ENCODE peak calls at places on chromosomes 1 and 21, in nine cellular contexts. Z, W, V, O, T, H, R, B and X are unnamed samples.

GRCh38 chr1:211336161-211336560 is 9.5 kb downstream of the TRAF5 start:
- DNase-seq in Z (no peak), W (no peak), V (no peak), O (no peak), T (no peak), H (no peak), R (peak; percentile 65), B (no peak), X (no peak)

GRCh38 chr21:32813265-32813903 is 41.8 kb upstream of the PAXBP1 start:
- DNase-seq in Z (no peak), W (no peak), V (no peak), O (no peak), T (no peak), H (no peak), R (no peak), B (no peak), X (no peak)

GRCh38 chr1:191608367-191608766 is 549.9 kb upstream of the RGS18 start:
- DNase-seq in Z (no peak), W (peak; percentile 82), V (no peak), O (no peak), T (no peak), H (peak; percentile 42), R (no peak), B (no peak), X (no peak)

GRCh38 chr1:45355683-45356082 is 15.4 kb upstream of the MUTYH start:
- DNase-seq in Z (no peak), W (no peak), V (no peak), O (no peak), T (no peak), H (no peak), R (no peak), B (no peak), X (no peak)

GRCh38 chr1:175000697-175001187 is 995 bp downstream of the CACYBP start:
- DNase-seq in Z (no peak), W (no peak), V (no peak), O (no peak), T (no peak), H (no peak), R (no peak), B (no peak), X (no peak)

GRCh38 chr1:30933874-30934252 is 25.3 kb upstream of the SDC3 start:
- DNase-seq in Z (no peak), W (no peak), V (no peak), O (no peak), T (no peak), H (no peak), R (no peak), B (no peak), X (no peak)

GRCh38 chr1:197521118-197521739 is 253.2 kb downstream of the CRB1 start:
- DNase-seq in Z (no peak), W (no peak), V (peak; percentile 17), O (no peak), T (peak; percentile 13), H (no peak), R (no peak), B (no peak), X (peak; percentile 15)

GRCh38 chr1:234771642-234772344 is 161.8 kb upstream of the IRF2BP2 start:
- DNase-seq in Z (peak; percentile 49), W (no peak), V (no peak), O (no peak), T (no peak), H (no peak), R (no peak), B (no peak), X (no peak)

GRCh38 chr1:100670083-100670482 is 49.5 kb upstream of the VCAM1 start:
- DNase-seq in Z (no peak), W (no peak), V (no peak), O (no peak), T (no peak), H (no peak), R (no peak), B (no peak), X (no peak)

GRCh38 chr1:13809461-13810159 is 109.6 kb downstream of the PRDM2 start:
- DNase-seq in Z (no peak), W (no peak), V (no peak), O (no peak), T (no peak), H (no peak), R (no peak), B (no peak), X (no peak)

GRCh38 chr1:41870076-41870562 is 48.6 kb downstream of the HIVEP3 start:
- DNase-seq in Z (no peak), W (no peak), V (no peak), O (no peak), T (no peak), H (no peak), R (no peak), B (no peak), X (no peak)

DNA sequence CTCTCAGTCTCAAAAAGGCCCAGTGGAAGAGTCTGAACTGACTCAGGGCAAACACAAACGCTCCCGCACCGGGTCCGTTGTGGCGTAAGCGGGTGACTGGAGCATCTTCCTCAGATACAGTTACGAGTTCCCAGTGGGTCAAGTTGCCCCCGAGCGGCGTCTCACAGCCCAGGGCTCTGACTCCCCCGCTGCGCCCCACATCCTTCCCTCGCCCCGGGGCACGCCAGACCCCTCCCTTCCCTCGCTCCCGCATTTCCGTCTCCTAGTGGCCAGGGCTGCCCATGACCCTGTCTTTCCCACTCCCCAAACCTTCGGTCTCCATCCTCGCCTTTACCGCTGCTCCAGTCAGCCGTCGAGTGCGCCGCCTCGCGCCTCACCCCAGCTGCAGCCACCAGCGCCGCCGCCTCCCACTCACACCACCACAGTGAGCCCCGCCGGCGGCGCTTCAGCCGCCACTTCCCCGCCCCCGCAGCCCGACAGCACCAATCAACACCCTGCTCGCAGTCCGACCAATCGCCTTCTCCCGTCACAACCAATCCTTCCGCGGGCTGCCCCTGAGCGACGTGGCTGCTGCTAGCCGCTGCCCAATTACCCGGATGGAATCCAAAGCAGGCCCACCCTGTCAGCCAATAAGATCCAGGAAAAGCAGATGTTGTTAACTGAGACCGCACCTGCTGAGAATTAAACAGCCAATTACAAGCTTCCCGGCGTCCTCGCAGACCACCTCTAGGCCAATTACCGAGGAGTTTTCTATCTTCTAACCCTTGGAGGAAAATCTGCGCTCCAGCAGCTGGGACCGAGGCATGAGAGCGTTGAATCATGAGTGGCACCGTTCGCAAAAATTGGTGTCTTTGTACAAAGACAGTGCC is at the start of gene TDRKH:
- DNase-seq in Z (peak; percentile 91), W (peak; percentile 100), V (peak; percentile 99), O (peak; percentile 95), T (peak; percentile 96), H (peak; percentile 91), R (peak; percentile 98), B (peak; percentile 99), X (peak; percentile 99)
- TF ChIP-seq CTCF in Z (no peak), W (peak; percentile 37), V (peak; percentile 1), O (peak; percentile 76), T (peak; percentile 15), H (peak; percentile 19), R (no peak), B (peak; percentile 26), X (peak; percentile 10)

DNA sequence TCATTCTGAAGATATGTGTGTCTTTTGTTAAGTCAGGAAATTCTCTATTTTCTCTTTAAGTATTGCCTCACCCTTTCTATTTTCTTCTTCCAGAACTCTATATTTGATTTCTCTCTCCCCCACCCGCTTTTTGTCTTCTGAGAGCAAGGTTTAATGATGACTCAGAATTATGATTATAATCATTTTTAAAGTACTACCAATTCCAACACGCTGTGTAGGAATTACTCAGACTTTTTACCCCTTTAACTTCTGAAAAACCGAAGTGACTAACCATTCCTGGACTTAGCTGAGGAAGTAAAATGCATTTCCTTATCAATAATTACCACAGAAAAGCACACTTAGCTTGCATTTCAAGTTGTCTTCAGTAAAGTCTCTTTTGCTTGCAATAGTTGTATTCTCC is 20.8 kb upstream of the SCYL3 start:
- DNase-seq in Z (no peak), W (no peak), V (no peak), O (no peak), T (no peak), H (no peak), R (no peak), B (no peak), X (no peak)
- H3K4me3 ChIP-seq in Z (no peak overlapping the region), W (no peak overlapping the region), V (no peak overlapping the region), O (no peak overlapping the region), T (no peak overlapping the region), H (peak overlapping the region; percentile 31), R (no peak overlapping the region), B (no peak overlapping the region), X (no peak overlapping the region)

DNA sequence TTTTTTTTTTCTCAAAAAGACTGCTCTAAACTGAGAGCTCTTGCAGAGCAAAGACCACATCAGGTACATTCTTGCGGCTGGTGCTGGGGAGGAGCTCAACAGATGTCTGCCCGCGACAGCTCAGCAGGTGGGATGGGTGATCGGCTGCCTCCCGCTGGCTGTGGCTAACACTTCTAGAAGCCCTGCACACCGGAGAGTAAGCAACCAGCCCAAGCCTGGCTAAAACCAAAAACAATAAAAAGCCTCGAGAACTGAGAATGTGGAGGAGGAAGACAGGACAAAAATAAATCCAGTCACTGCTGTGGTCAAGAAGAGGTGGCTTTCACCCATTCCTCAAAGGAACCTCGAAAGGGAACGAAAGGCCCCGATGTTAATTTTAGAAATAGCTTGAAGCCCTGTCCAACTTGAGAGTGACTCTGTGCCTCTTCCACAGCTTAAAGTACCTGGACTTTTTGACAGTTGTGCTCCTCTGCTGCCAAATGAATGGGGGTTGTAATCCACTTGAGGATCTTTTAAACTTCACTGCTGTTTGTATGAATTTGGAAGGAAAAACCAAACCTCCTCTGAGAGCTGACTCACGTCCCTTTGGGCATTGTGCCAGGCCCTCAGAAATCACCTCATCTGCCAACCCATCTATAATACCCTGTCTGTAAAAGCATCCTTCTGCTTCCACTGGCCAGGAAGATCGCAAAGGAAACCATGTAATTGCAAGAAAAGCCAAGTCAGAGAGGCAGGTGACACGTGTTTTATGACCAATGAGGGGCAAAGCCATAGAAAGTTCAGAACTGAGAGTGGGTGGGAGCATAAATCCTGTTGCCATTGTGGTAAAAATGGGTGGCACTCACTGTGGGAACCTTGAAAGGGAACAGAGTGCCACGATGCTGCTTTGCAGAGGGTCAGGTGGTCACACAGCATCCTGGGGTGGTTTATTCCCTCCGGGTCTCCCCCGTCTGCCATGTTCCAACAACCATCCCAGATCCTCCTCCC is 78.5 kb downstream of the KCNN3 start:
- DNase-seq in Z (no peak), W (no peak), V (no peak), O (no peak), T (no peak), H (no peak), R (peak; percentile 55), B (no peak), X (peak; percentile 27)
- TF ChIP-seq CTCF in Z (no peak), W (no peak), V (no peak), O (no peak), T (no peak), H (no peak), R (no peak), B (no peak), X (no peak)

DNA sequence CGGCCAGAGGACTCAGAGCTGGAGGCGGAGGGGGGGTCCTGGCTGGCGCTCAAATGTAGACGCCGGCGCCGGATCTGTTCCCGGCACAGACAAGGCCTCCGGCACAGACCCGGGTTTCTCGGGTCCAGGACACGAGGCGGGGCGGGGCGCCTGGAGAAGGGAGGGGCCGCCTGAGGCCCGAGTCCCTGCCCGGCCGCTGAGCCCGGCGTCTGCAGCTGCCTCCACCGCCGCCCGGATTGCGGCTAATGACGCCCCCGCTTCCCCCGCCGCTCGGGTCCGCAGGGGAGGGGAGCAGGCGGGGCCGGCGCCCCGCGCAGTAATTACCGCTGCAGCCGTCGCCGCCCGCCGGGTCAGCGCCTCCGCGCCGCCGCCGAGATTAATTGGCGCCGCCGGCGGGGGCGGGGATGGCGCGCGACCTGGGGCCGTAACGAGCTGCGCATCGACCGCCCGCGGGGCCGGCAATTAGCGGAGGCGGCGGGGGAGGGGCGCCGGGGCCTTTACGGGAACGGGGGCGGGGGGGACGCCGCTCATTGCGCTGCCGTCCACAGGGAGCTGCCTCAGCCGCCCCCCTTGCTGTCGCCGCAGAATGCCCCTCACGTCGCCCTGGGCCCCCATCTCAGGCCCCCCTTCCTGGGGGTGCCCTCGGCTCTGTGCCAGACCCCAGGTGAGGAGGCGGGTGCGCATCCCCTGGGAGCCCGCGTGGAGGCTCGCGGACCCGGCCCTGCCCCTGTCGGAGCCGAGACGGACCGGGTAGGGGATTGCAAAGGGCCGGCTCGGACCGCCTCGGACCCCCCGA is 17.3 kb downstream of the NOC2L start:
- DNase-seq in Z (no peak), W (no peak), V (peak; percentile 77), O (no peak), T (peak; percentile 35), H (no peak), R (peak; percentile 81), B (peak; percentile 89), X (peak; percentile 73)
- H3K4me3 ChIP-seq in Z (no peak overlapping the region), W (peak overlapping the region; percentile 24), V (peak overlapping the region; percentile 36), O (no peak overlapping the region), T (peak overlapping the region; percentile 42), H (peak overlapping the region; percentile 27), R (no peak overlapping the region), B (peak overlapping the region; percentile 57), X (peak overlapping the region; percentile 42)